ENCODE peak calls at places on chromosomes 5 and 9, in ten cellular contexts. A is fibroblast of villous mesenchyme; L is NCI-H187 treated with DMSO at 0.1 percent for 48 hours; R is naive thymus-derived CD8-positive, alpha-beta T cell; S is AG09309; C is T47D; V is heart right ventricle; N is T-cell; M is skeletal muscle cell; U is hippocampal formation. P is an unnamed sample.

GRCh38 chr5:74945561-74946165 is 79.5 kb upstream of the FAM169A start:
- DNase-seq in A (no peak), L (peak), R (no peak), S (no peak), C (no peak), V (no peak), N (no peak), M (no peak), U (no peak), P (no peak)

GRCh38 chr5:80389575-80389974 is 18.3 kb upstream of the ZFYVE16 start:
- DNase-seq in A (no peak), L (no peak), R (no peak), S (no peak), C (no peak), V (peak), N (no peak), M (no peak), U (no peak), P (peak)

GRCh38 chr5:140344683-140345423 is 1.6 kb downstream of the HBEGF start:
- DNase-seq in A (no peak), L (no peak), R (no peak), S (no peak), C (no peak), V (no peak), N (no peak), M (no peak), U (no peak), P (no peak)

GRCh38 chr9:135213566-135213965 is 126.1 kb downstream of the OLFM1 start:
- DNase-seq in A (no peak), L (no peak), R (peak), S (no peak), C (no peak), V (no peak), N (no peak), M (no peak), U (no peak), P (no peak)

GRCh38 chr9:82745919-82746318 is 317.0 kb downstream of the RASEF start:
- DNase-seq in A (no peak), L (no peak), R (no peak), S (no peak), C (no peak), V (no peak), N (no peak), M (no peak), U (no peak), P (no peak)

GRCh38 chr9:81871695-81872094 is 56.5 kb upstream of the SPATA31D4 start:
- DNase-seq in A (no peak), L (no peak), R (no peak), S (no peak), C (no peak), V (no peak), N (no peak), M (peak), U (no peak), P (no peak)

GRCh38 chr9:21317956-21318923 is 13.1 kb upstream of the IFNA5 start:
- DNase-seq in A (peak), L (no peak), R (no peak), S (no peak), C (no peak), V (peak), N (no peak), M (peak), U (peak), P (no peak)

GRCh38 chr5:72015103-72015548 is 92.1 kb upstream of the MAP1B start:
- DNase-seq in A (peak), L (no peak), R (no peak), S (no peak), C (no peak), V (peak), N (no peak), M (peak), U (peak), P (no peak)

GRCh38 chr9:77019010-77019809 is at the start of gene FOXB2:
- DNase-seq in A (no peak), L (no peak), R (no peak), S (no peak), C (no peak), V (no peak), N (no peak), M (no peak), U (no peak), P (no peak)

GRCh38 chr5:169354263-169354662 is 53.3 kb upstream of the SLIT3 start:
- DNase-seq in A (peak), L (no peak), R (no peak), S (no peak), C (no peak), V (no peak), N (no peak), M (no peak), U (no peak), P (no peak)

GRCh38 chr9:1972672-1973071 is 42.5 kb upstream of the SMARCA2 start:
- DNase-seq in A (no peak), L (no peak), R (no peak), S (no peak), C (no peak), V (no peak), N (no peak), M (no peak), U (no peak), P (no peak)

GRCh38 chr9:36834736-36835135 is 199.3 kb downstream of the PAX5 start:
- DNase-seq in A (no peak), L (no peak), R (no peak), S (no peak), C (no peak), V (no peak), N (no peak), M (no peak), U (no peak), P (no peak)

GRCh38 chr9:130858734-130859705 is 24.0 kb downstream of the ABL1 start:
- DNase-seq in A (no peak), L (no peak), R (no peak), S (no peak), C (no peak), V (no peak), N (no peak), M (no peak), U (no peak), P (no peak)

GRCh38 chr9:27194401-27195091 is 85.5 kb downstream of the TEK start:
- DNase-seq in A (peak), L (no peak), R (no peak), S (peak), C (no peak), V (no peak), N (no peak), M (peak), U (no peak), P (no peak)

GRCh38 chr5:165630211-165630866 is 2124.9 kb downstream of the MAT2B start:
- DNase-seq in A (peak), L (no peak), R (no peak), S (no peak), C (peak), V (peak), N (no peak), M (peak), U (peak), P (no peak)

GRCh38 chr9:138022756-138023393 is 145.3 kb downstream of the CACNA1B start:
- DNase-seq in A (no peak), L (no peak), R (no peak), S (no peak), C (no peak), V (no peak), N (no peak), M (no peak), U (no peak), P (no peak)

GRCh38 chr9:15512204-15512603 is 1.4 kb upstream of the PSIP1 start:
- DNase-seq in A (no peak), L (no peak), R (no peak), S (no peak), C (no peak), V (no peak), N (no peak), M (no peak), U (no peak), P (no peak)

GRCh38 chr9:113185271-113185670 is 34.5 kb downstream of the SLC31A2 start:
- DNase-seq in A (no peak), L (no peak), R (no peak), S (no peak), C (no peak), V (no peak), N (no peak), M (no peak), U (no peak), P (no peak)

GRCh38 chr5:133996683-133997252 is 8.0 kb downstream of the VDAC1 start:
- DNase-seq in A (no peak), L (no peak), R (no peak), S (no peak), C (no peak), V (no peak), N (no peak), M (no peak), U (no peak), P (no peak)

GRCh38 chr5:156920042-156920860 is 42.8 kb downstream of the TIMD4 start:
- DNase-seq in A (no peak), L (no peak), R (no peak), S (no peak), C (no peak), V (no peak), N (no peak), M (no peak), U (no peak), P (no peak)

GRCh38 chr9:37324691-37325490 is 97.6 kb upstream of the GRHPR start:
- DNase-seq in A (no peak), L (peak), R (no peak), S (no peak), C (no peak), V (no peak), N (no peak), M (no peak), U (peak), P (no peak)

GRCh38 chr5:148469446-148470062 is 85.8 kb downstream of the FBXO38 start:
- DNase-seq in A (no peak), L (no peak), R (no peak), S (peak), C (no peak), V (peak), N (no peak), M (peak), U (peak), P (no peak)

GRCh38 chr9:106218854-106219253 is 524.5 kb downstream of the TMEM38B start:
- DNase-seq in A (no peak), L (no peak), R (no peak), S (no peak), C (no peak), V (no peak), N (no peak), M (no peak), U (no peak), P (no peak)

GRCh38 chr5:133251296-133252132 is 199.7 kb downstream of the HSPA4 start:
- DNase-seq in A (no peak), L (no peak), R (peak), S (no peak), C (no peak), V (no peak), N (no peak), M (no peak), U (no peak), P (no peak)

GRCh38 chr9:129875181-129875611 is 39.9 kb downstream of the USP20 start:
- DNase-seq in A (no peak), L (no peak), R (no peak), S (no peak), C (no peak), V (no peak), N (no peak), M (no peak), U (no peak), P (no peak)

GRCh38 chr5:62144395-62145022 is 161.5 kb upstream of the KIF2A start:
- DNase-seq in A (no peak), L (no peak), R (no peak), S (peak), C (no peak), V (no peak), N (no peak), M (no peak), U (peak), P (no peak)

GRCh38 chr5:37740331-37741066 is 99.3 kb downstream of the GDNF start:
- DNase-seq in A (no peak), L (no peak), R (no peak), S (no peak), C (no peak), V (no peak), N (no peak), M (no peak), U (no peak), P (no peak)

GRCh38 chr9:16387382-16387781 is 483.1 kb downstream of the BNC2 start:
- DNase-seq in A (no peak), L (no peak), R (no peak), S (no peak), C (no peak), V (no peak), N (no peak), M (no peak), U (no peak), P (no peak)

GRCh38 chr5:9196403-9197224 is 349.3 kb downstream of the SEMA5A start:
- DNase-seq in A (peak), L (no peak), R (no peak), S (peak), C (no peak), V (no peak), N (no peak), M (no peak), U (peak), P (no peak)

GRCh38 chr5:54385994-54386393 is 69.5 kb upstream of the HSPB3 start:
- DNase-seq in A (no peak), L (no peak), R (no peak), S (no peak), C (no peak), V (no peak), N (no peak), M (no peak), U (no peak), P (no peak)

P was measured in tibial nerve.